ENCODE peak calls at places on chromosomes 4 and X, in eight cellular contexts. R is AG09319, F is OCI-LY7, U is activated B cell treated with CpG ODN at 0.5 μM for 24 hours, T is lower lobe of right lung, B is Peyer's patch, K is fibroblast of pulmonary artery, E is HL-60. S is an unnamed sample.

GRCh38 chr4:95524722-95525121 is 24.1 kb downstream of the UNC5C start:
- DNase-seq in T (no peak), B (no peak), R (no peak), F (no peak), E (no peak), K (no peak), U (no peak), S (no peak)

GRCh38 chr4:21543514-21543913 is 405.1 kb downstream of the KCNIP4 start:
- DNase-seq in T (no peak), K (no peak), U (no peak), E (no peak), R (no peak), F (no peak), B (no peak), S (no peak)

GRCh38 chrX:64975491-64975890 is 759 bp downstream of the ZC4H2 start:
- DNase-seq in F (peak), E (no peak), U (peak), R (no peak), T (peak), B (peak), K (peak), S (peak)

GRCh38 chrX:13028871-13029336 is 15.5 kb downstream of the FAM9C start:
- DNase-seq in U (no peak), B (no peak), R (no peak), K (no peak), T (no peak), F (no peak), E (no peak), S (no peak)

GRCh38 chr4:74375824-74376426 is 11.0 kb downstream of the EREG start:
- DNase-seq in R (no peak), K (no peak), F (no peak), U (no peak), E (no peak), T (no peak), B (no peak), S (no peak)

GRCh38 chrX:129754266-129755024 is 15.7 kb downstream of the XPNPEP2 start:
- DNase-seq in B (no peak), T (no peak), K (no peak), F (no peak), R (no peak), E (no peak), U (no peak), S (no peak)

GRCh38 chr4:13207224-13207623 is 276.9 kb downstream of the RAB28 start:
- DNase-seq in E (no peak), T (no peak), U (no peak), F (no peak), K (no peak), B (no peak), R (no peak), S (no peak)

GRCh38 chr4:9931196-9931595 is 90.1 kb downstream of the SLC2A9 start:
- DNase-seq in T (no peak), U (no peak), F (no peak), E (no peak), B (no peak), K (no peak), R (no peak), S (no peak)

GRCh38 chrX:49103637-49104036 is 19.9 kb downstream of the GPKOW start:
- DNase-seq in T (no peak), R (no peak), F (no peak), K (no peak), U (no peak), B (no peak), E (no peak), S (no peak)

GRCh38 chr4:48030470-48030869 is 13.9 kb downstream of the NIPAL1 start:
- DNase-seq in T (no peak), K (no peak), R (no peak), B (no peak), E (no peak), F (no peak), U (no peak), S (no peak)

GRCh38 chr4:48027653-48028052 is 11.1 kb downstream of the NIPAL1 start:
- DNase-seq in U (no peak), R (no peak), T (no peak), E (no peak), B (no peak), F (no peak), K (no peak), S (no peak)

GRCh38 chr4:48031802-48032525 is 15.4 kb downstream of the NIPAL1 start:
- DNase-seq in R (no peak), B (no peak), T (no peak), K (peak), F (no peak), E (no peak), U (no peak), S (no peak)

GRCh38 chr4:48025005-48025404 is 8.4 kb downstream of the NIPAL1 start:
- DNase-seq in R (no peak), E (no peak), U (no peak), T (no peak), F (no peak), B (no peak), K (peak), S (no peak)

GRCh38 chr4:48028654-48029053 is 12.1 kb downstream of the NIPAL1 start:
- DNase-seq in U (no peak), B (no peak), F (no peak), K (no peak), E (no peak), R (no peak), T (no peak), S (no peak)
- TF ChIP-seq CTCF in U (no peak), B (no peak), F (no peak), K (no peak), E (no peak), R (no peak), T (no peak), S (no peak)

GRCh38 chr4:23934915-23935314 is 45.1 kb upstream of the PPARGC1A start:
- DNase-seq in T (peak), B (no peak), K (peak), E (no peak), U (no peak), R (peak), F (no peak), S (no peak)
- TF ChIP-seq CTCF in T (no peak), B (no peak), K (no peak), E (no peak), U (no peak), R (no peak), F (no peak), S (no peak)

GRCh38 chr4:53702334-53703266 is 111.3 kb upstream of the LNX1 start:
- DNase-seq in U (peak), K (peak), F (peak), B (peak), T (peak), R (peak), E (no peak), S (no peak)
- TF ChIP-seq CTCF in U (no peak), K (peak), F (peak), B (no peak), T (no peak), R (peak), E (no peak), S (no peak)

GRCh38 chrX:7228226-7228625 is 80.3 kb upstream of the PUDP start:
- DNase-seq in E (no peak), R (no peak), U (no peak), T (no peak), B (no peak), K (no peak), F (no peak), S (no peak)

GRCh38 chrX:7235071-7235470 is 87.1 kb upstream of the PUDP start:
- DNase-seq in B (no peak), K (no peak), F (no peak), E (no peak), R (no peak), U (no peak), T (no peak), S (no peak)

GRCh38 chrX:7233632-7234406 is 85.9 kb upstream of the PUDP start:
- DNase-seq in F (no peak), T (no peak), B (no peak), K (peak), R (no peak), E (no peak), U (no peak), S (no peak)
- TF ChIP-seq CTCF in F (peak), T (no peak), B (no peak), K (no peak), R (peak), E (no peak), U (no peak), S (no peak)

GRCh38 chr4:88503344-88503743 is 20.2 kb downstream of the PYURF start:
- DNase-seq in T (no peak), F (no peak), R (no peak), U (no peak), E (no peak), K (no peak), B (no peak), S (no peak)

DNA sequence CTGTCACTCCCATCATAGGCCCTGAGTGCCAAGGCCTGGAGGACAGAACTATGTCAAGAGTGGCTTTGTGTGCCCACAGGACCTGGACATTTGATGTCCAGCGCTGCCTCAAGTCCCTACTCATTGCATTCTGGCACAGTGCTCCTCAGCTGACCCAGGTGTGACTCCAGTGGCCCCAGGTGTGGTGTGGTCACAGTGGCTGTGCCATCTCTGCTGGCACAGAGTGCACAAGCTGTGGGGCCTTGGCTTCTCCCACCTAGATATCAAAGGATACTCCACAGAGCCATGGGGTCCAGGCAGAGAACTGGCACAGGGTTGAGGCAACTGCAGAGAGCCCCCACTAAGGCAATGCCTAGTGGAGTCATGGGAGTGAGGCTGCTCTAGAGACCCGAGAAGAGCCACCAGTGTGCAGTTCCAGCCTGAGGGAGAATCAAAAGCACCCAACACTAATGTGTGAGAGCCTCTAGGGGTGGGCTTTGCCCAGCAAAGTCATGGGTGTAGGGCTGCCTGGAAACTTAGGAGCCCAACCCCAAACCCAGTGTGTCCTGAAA is 25.6 kb downstream of the PYURF start:
- DNase-seq in T (no peak), B (no peak), U (no peak), F (no peak), E (no peak), R (no peak), K (no peak), S (no peak)
- TF ChIP-seq CTCF in T (no peak), B (no peak), U (no peak), F (no peak), E (no peak), R (no peak), K (no peak), S (no peak)